ENCODE peak calls at places on chromosomes 13 and 19, in five cellular contexts. E is K562, F is WTC11, D is H1, B is HepG2. K is an unnamed sample.

GRCh38 chr19:42272535-42272897 is 3.5 kb downstream of the CIC start:
- DNase-seq in E (no peak), B (no peak), D (no peak), F (no peak), K (no peak)

GRCh38 chr19:50794778-50795664 is 4.8 kb downstream of the ACP4 start:
- DNase-seq in D (no peak), B (no peak), F (peak; percentile 36), E (peak; percentile 59), K (no peak)

GRCh38 chr13:95485045-95485517 is 67.4 kb upstream of the CLDN10 start:
- DNase-seq in B (peak; percentile 8), D (no peak), E (peak; percentile 23), F (no peak), K (no peak)

GRCh38 chr19:55537741-55538111 is 793 bp upstream of the SBK2 start:
- DNase-seq in D (no peak), E (no peak), B (no peak), F (no peak), K (no peak)

GRCh38 chr19:37251308-37252229 is 33.6 kb downstream of the ZNF383 start:
- DNase-seq in D (no peak), B (no peak), E (peak; percentile 17), F (no peak), K (peak; percentile 74)

GRCh38 chr13:113838711-113839201 is 25.1 kb downstream of the GAS6 start:
- DNase-seq in B (no peak), F (no peak), D (no peak), E (no peak), K (no peak)

GRCh38 chr19:50835785-50836542 is 2.6 kb upstream of the KLK15 start:
- DNase-seq in E (peak; percentile 96), B (peak; percentile 38), F (peak; percentile 81), D (no peak), K (peak; percentile 87)

GRCh38 chr19:31266196-31266595 is 83.0 kb downstream of the TSHZ3 start:
- DNase-seq in D (no peak), F (no peak), B (no peak), E (no peak), K (no peak)

GRCh38 chr13:53920916-53921315 is 892.3 kb downstream of the OLFM4 start:
- DNase-seq in F (no peak), E (no peak), B (no peak), D (no peak), K (no peak)

GRCh38 chr19:20351244-20351643 is 184.2 kb downstream of the ZNF486 start:
- DNase-seq in F (no peak), D (no peak), E (no peak), B (no peak), K (no peak)

GRCh38 chr13:46551410-46552301 is 1.3 kb upstream of the LRCH1 start:
- DNase-seq in D (no peak), E (peak; percentile 50), B (peak; percentile 61), F (peak; percentile 82), K (peak; percentile 69)

GRCh38 chr13:28545583-28546333 is 50.8 kb upstream of the FLT1 start:
- DNase-seq in E (no peak), F (no peak), D (no peak), B (no peak), K (no peak)

GRCh38 chr19:5968431-5969373 is 9.2 kb downstream of the RANBP3 start:
- DNase-seq in B (peak; percentile 41), F (peak; percentile 36), E (no peak), D (no peak), K (no peak)

GRCh38 chr13:80084086-80084676 is 256.7 kb downstream of the SPRY2 start:
- DNase-seq in B (no peak), F (no peak), E (no peak), D (no peak), K (peak; percentile 39)

GRCh38 chr13:91123456-91124127 is 223.9 kb upstream of the MIR17HG start:
- DNase-seq in F (no peak), B (no peak), E (no peak), D (no peak), K (no peak)

GRCh38 chr19:52527954-52528326 is 472 bp downstream of the ZNF808 start:
- DNase-seq in E (peak; percentile 58), D (no peak), B (no peak), F (peak; percentile 41), K (no peak)

GRCh38 chr19:14135985-14136508 is 342 bp downstream of the ASF1B start:
- DNase-seq in D (no peak), E (no peak), F (no peak), B (no peak), K (peak; percentile 44)

GRCh38 chr13:106029901-106030300 is 505.6 kb downstream of the EFNB2 start:
- DNase-seq in B (no peak), D (no peak), E (no peak), F (no peak), K (no peak)

GRCh38 chr13:79741006-79741405 is 260.1 kb downstream of the NDFIP2 start:
- DNase-seq in E (no peak), F (no peak), B (peak; percentile 28), D (no peak), K (peak; percentile 54)

GRCh38 chr13:97493471-97493870 is 59.5 kb downstream of the RAP2A start:
- DNase-seq in F (no peak), B (no peak), D (no peak), E (no peak), K (no peak)

GRCh38 chr19:46014534-46014933 is 8.3 kb downstream of the PGLYRP1 start:
- DNase-seq in D (no peak), F (no peak), B (no peak), E (no peak), K (no peak)

GRCh38 chr19:14097532-14098151 is 7.1 kb upstream of the SAMD1 start:
- DNase-seq in F (peak; percentile 53), D (no peak), E (peak; percentile 42), B (no peak), K (no peak)

GRCh38 chr13:95723428-95723827 is 46.5 kb downstream of the DNAJC3 start:
- DNase-seq in D (no peak), E (no peak), F (no peak), B (no peak), K (no peak)

GRCh38 chr19:46674416-46675178 is 13.6 kb upstream of the DACT3 start:
- DNase-seq in F (peak; percentile 88), B (no peak), E (peak; percentile 67), D (no peak), K (peak; percentile 51)

GRCh38 chr19:43504426-43505185 is at the start of gene PHLDB3:
- DNase-seq in B (peak; percentile 38), E (peak; percentile 49), D (no peak), F (peak; percentile 44), K (peak; percentile 29)

GRCh38 chr13:36244990-36245389 is 30.6 kb upstream of the SOHLH2 start:
- DNase-seq in B (no peak), F (no peak), E (no peak), D (no peak), K (no peak)

GRCh38 chr13:109144693-109145437 is 515.5 kb downstream of the MYO16 start:
- DNase-seq in D (no peak), B (no peak), F (no peak), E (no peak), K (no peak)

DNA sequence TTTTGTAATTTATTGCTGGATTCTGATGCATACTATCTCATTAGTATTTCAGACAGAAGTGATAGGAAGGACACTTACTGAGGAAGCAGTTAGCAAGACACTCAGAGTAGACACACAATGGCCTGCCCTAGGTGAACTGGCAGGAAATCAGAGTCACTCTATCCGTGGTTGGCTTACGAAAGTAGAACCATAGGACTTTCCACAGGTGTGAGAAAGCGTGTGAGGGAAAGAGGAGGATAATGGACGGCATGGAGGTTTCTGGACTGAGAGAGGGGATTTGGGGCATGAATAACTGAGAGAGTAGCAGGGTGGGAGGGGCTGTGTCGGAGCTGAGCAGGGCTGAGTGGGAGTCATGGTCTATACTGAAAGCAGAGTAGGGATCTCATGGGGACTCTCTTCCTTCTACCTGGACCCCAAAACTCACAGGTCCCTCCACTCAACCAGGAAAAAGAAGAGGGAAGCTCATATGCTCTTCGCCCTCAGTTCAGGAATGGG is 18.7 kb upstream of the EID2 start:
- DNase-seq in E (no peak), D (no peak), B (no peak), F (no peak), K (no peak)
- TF ChIP-seq SP1 in E (no peak), D (no peak), B (no peak), F (no peak), K (no peak)

DNA sequence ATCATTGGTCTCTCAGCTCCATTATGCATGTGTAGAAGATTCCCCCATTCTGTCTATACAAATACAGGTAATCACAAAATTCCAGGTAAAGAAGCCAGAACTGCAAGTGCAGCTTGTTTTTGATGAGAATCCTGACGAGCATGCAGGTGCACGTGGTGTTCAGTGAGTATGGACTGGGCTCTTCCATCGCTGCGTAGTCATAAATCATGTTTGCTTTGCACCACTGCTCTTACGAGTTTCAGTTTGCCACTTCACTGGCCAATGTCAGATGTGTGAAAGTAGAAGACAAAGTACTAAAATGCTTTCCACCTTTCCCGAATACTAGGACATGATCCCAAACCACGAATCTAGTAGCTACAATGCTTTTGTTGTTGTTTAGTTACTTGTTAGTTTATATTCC is 390.7 kb downstream of the LIG4 start:
- DNase-seq in B (no peak), D (no peak), F (no peak), E (no peak), K (no peak)
- TF ChIP-seq SP1 in B (no peak), D (no peak), F (no peak), E (no peak), K (no peak)

GRCh38 chr13:21579754-21580316 is 24.1 kb downstream of the MICU2 start:
- DNase-seq in D (no peak), E (no peak), F (no peak), B (no peak), K (no peak)
- TF ChIP-seq SP1 in D (no peak), E (no peak), F (no peak), B (no peak), K (no peak)

DNA sequence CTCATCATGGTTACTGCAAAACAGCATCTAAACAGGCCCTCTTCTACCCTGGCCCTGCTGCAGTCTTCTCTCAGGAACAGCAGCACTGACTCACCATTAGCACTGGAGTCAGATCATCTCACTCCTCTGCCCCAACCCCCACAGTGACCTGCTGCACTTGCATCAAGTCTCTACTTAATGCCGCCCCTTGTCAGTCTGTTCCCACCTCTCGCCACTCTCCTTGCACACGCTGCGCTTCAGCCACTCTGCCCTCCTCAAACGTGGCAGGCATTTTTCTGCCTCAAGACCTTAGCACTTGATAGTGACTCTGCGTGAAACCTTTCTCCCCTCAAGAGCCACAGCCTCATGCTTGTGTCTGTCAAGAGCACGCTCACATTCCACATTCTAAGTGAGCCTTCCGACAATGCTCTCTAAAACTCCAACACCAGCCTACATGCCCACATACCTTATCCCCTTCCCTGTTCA is 22.1 kb downstream of the MIPEP start:
- DNase-seq in D (no peak), E (peak; percentile 12), F (no peak), B (no peak), K (no peak)
- TF ChIP-seq SP1 in D (no peak), E (no peak), F (no peak), B (no peak), K (no peak)

GRCh38 chr19:48394331-48395169 is 1.1 kb downstream of the GRIN2D start:
- DNase-seq in B (no peak), D (no peak), E (no peak), F (no peak), K (no peak)
- TF ChIP-seq SP1 in B (no peak), D (no peak), E (no peak), F (no peak), K (no peak)